ENCODE peak calls at places on chromosomes 1 and 21, in five cellular contexts. One of them, this sample, is unnamed.

GRCh38 chr1:201941420-201942128 is 4.8 kb downstream of the LMOD1 start:
- DNase-seq in CD8-positive, alpha-beta T cell: no peak
- DNase-seq in suprapubic skin: no peak
- DNase-seq in heart right ventricle: no peak
- DNase-seq in endodermal cell: peak; percentile 94
- DNase-seq in this sample: no peak

GRCh38 chr21:15659768-15660423 is 69.9 kb upstream of the USP25 start:
- DNase-seq in endodermal cell: no peak
- DNase-seq in CD8-positive, alpha-beta T cell: no peak
- DNase-seq in heart right ventricle: no peak
- DNase-seq in suprapubic skin: no peak
- DNase-seq in this sample: peak; percentile 14

GRCh38 chr1:74689800-74690696 is 16.5 kb upstream of the ERICH3 start:
- DNase-seq in suprapubic skin: no peak
- DNase-seq in heart right ventricle: peak; percentile 48
- DNase-seq in endodermal cell: peak; percentile 80
- DNase-seq in CD8-positive, alpha-beta T cell: peak; percentile 10
- DNase-seq in this sample: peak; percentile 67

GRCh38 chr1:78586572-78586971 is 33.7 kb upstream of the IFI44L start:
- DNase-seq in suprapubic skin: no peak
- DNase-seq in CD8-positive, alpha-beta T cell: no peak
- DNase-seq in endodermal cell: no peak
- DNase-seq in heart right ventricle: no peak
- DNase-seq in this sample: peak; percentile 60

GRCh38 chr1:102191723-102192122 is 195.0 kb upstream of the OLFM3 start:
- DNase-seq in endodermal cell: peak; percentile 71
- DNase-seq in heart right ventricle: peak; percentile 13
- DNase-seq in suprapubic skin: no peak
- DNase-seq in CD8-positive, alpha-beta T cell: no peak
- DNase-seq in this sample: peak; percentile 10

GRCh38 chr1:64077281-64077940 is 126.0 kb upstream of the UBE2U start:
- DNase-seq in CD8-positive, alpha-beta T cell: no peak
- DNase-seq in suprapubic skin: no peak
- DNase-seq in endodermal cell: no peak
- DNase-seq in heart right ventricle: no peak
- DNase-seq in this sample: no peak

GRCh38 chr1:4006676-4007374 is 106.8 kb upstream of the C1orf174 start:
- DNase-seq in endodermal cell: no peak
- DNase-seq in suprapubic skin: peak; percentile 48
- DNase-seq in heart right ventricle: no peak
- DNase-seq in CD8-positive, alpha-beta T cell: no peak
- DNase-seq in this sample: no peak

GRCh38 chr1:111359376-111359775 is 68.2 kb downstream of the OVGP1 start:
- DNase-seq in endodermal cell: no peak
- DNase-seq in CD8-positive, alpha-beta T cell: no peak
- DNase-seq in suprapubic skin: no peak
- DNase-seq in heart right ventricle: no peak
- DNase-seq in this sample: no peak

GRCh38 chr21:27306821-27307746 is 340.2 kb upstream of the ADAMTS5 start:
- DNase-seq in heart right ventricle: no peak
- DNase-seq in suprapubic skin: no peak
- DNase-seq in endodermal cell: no peak
- DNase-seq in CD8-positive, alpha-beta T cell: no peak
- DNase-seq in this sample: no peak

GRCh38 chr1:89352421-89352820 is 11.4 kb upstream of the GBP6 start:
- DNase-seq in suprapubic skin: no peak
- DNase-seq in endodermal cell: no peak
- DNase-seq in heart right ventricle: no peak
- DNase-seq in CD8-positive, alpha-beta T cell: no peak
- DNase-seq in this sample: no peak

GRCh38 chr1:63828322-63829044 is 54.7 kb downstream of the ROR1 start:
- DNase-seq in CD8-positive, alpha-beta T cell: no peak
- DNase-seq in heart right ventricle: no peak
- DNase-seq in endodermal cell: no peak
- DNase-seq in suprapubic skin: no peak
- DNase-seq in this sample: no peak

GRCh38 chr1:95287825-95288224 is 53.8 kb downstream of the RWDD3 start:
- DNase-seq in endodermal cell: no peak
- DNase-seq in heart right ventricle: no peak
- DNase-seq in suprapubic skin: no peak
- DNase-seq in CD8-positive, alpha-beta T cell: no peak
- DNase-seq in this sample: no peak

GRCh38 chr1:6447016-6447817 is 18.8 kb downstream of the TNFRSF25 start:
- DNase-seq in heart right ventricle: no peak
- DNase-seq in endodermal cell: peak; percentile 90
- DNase-seq in CD8-positive, alpha-beta T cell: no peak
- DNase-seq in suprapubic skin: no peak
- DNase-seq in this sample: no peak

GRCh38 chr1:68384872-68385390 is 64.8 kb downstream of the RPE65 start:
- DNase-seq in heart right ventricle: peak; percentile 32
- DNase-seq in CD8-positive, alpha-beta T cell: no peak
- DNase-seq in suprapubic skin: no peak
- DNase-seq in endodermal cell: no peak
- DNase-seq in this sample: peak; percentile 92

DNA sequence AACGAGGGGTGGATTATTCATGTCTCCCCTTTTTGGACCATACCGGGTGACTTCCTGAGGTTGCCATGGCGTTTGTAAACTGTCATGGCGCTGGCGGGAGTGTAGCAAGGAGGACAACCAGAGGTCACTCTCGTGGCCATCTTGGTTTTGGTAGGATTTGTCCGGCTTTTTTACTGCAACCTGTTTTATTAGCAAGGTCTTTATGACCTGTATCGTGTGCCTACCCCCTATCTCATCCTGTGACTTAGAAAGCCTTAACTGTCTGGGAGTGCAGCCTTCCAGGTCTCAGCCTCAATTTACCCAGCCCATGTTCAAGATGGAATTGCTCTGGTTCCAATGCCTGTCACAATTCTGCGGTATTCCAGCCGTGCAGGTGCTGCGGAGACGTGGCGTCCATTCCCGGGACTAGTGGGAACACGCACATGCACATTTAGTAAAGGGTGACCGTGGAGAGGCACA is 40.2 kb upstream of the ZNF496 start:
- DNase-seq in suprapubic skin: no peak
- DNase-seq in CD8-positive, alpha-beta T cell: no peak
- DNase-seq in endodermal cell: no peak
- DNase-seq in heart right ventricle: no peak
- DNase-seq in this sample: no peak
- TF ChIP-seq CTCF in suprapubic skin: no peak
- TF ChIP-seq CTCF in CD8-positive, alpha-beta T cell: no peak
- TF ChIP-seq CTCF in endodermal cell: no peak
- TF ChIP-seq CTCF in heart right ventricle: no peak
- TF ChIP-seq CTCF in this sample: no peak

GRCh38 chr1:47424336-47424982 is 8.4 kb downstream of the FOXE3 start:
- DNase-seq in CD8-positive, alpha-beta T cell: no peak
- DNase-seq in endodermal cell: peak; percentile 93
- DNase-seq in heart right ventricle: no peak
- DNase-seq in suprapubic skin: no peak
- DNase-seq in this sample: peak; percentile 61
- H3K4me3 ChIP-seq in CD8-positive, alpha-beta T cell: no peak overlapping the region
- H3K4me3 ChIP-seq in endodermal cell: no peak overlapping the region
- H3K4me3 ChIP-seq in heart right ventricle: no peak overlapping the region
- H3K4me3 ChIP-seq in suprapubic skin: no peak overlapping the region
- H3K4me3 ChIP-seq in this sample: no peak overlapping the region

DNA sequence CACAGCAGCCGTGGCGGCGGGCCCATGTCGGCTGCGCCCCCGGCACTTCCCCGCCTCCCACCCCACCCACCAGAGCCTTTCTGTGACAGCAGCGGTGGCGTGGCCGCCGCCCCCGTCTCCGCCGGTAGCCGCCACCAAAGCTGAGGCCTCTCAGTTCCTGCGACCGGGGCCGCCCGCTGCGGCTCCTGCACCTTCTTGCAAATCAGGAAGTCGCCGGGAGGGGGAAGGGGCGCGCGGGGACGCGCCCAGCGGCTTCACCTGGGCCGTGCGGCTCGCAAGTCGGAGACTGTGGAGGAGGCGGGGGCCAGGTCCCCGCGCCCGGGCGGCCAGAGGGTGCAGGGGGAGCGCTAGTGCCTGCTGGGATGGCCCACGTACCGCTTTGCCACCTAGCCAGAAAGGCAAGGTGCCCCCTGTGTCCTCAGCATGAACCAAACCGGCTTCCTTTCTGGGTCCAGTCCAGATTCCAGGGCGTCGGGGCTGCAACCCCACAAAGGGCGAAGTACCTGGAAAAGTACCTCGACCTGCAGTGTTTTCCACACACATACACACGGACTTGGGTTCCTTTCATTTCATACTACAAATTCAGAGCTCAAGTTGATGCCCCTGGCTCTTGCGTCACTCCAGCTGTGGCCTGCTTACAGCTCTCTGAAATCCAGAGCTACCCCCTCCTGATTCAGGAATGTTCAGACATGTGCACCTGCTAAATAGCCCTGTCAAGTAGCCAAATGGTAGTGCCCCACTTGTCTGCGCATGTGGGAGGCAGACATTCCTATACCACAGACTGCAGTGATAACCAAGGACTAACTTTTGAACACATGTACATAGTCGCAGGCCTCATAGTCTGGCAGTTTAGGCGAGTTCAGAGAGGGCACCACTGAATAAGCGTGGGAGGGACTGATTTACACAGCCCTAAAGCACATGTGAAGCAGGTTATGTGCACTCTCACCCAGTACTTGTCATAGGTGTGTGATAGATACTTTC is at the start of gene DENND1B:
- DNase-seq in endodermal cell: peak; percentile 95
- DNase-seq in CD8-positive, alpha-beta T cell: peak; percentile 66
- DNase-seq in heart right ventricle: peak; percentile 60
- DNase-seq in suprapubic skin: peak; percentile 92
- DNase-seq in this sample: peak; percentile 45
- TF ChIP-seq CTCF in endodermal cell: peak; percentile 61
- TF ChIP-seq CTCF in CD8-positive, alpha-beta T cell: no peak
- TF ChIP-seq CTCF in heart right ventricle: no peak
- TF ChIP-seq CTCF in suprapubic skin: peak; percentile 11
- TF ChIP-seq CTCF in this sample: no peak

GRCh38 chr1:1162597-1163537 is 10.8 kb upstream of the TTLL10 start:
- DNase-seq in endodermal cell: peak; percentile 90
- DNase-seq in CD8-positive, alpha-beta T cell: no peak
- DNase-seq in heart right ventricle: no peak
- DNase-seq in suprapubic skin: no peak
- DNase-seq in this sample: no peak

GRCh38 chr1:1164701-1165451 is 8.8 kb upstream of the TTLL10 start:
- DNase-seq in suprapubic skin: no peak
- DNase-seq in endodermal cell: peak; percentile 87
- DNase-seq in heart right ventricle: no peak
- DNase-seq in CD8-positive, alpha-beta T cell: no peak
- DNase-seq in this sample: no peak

GRCh38 chr1:1165485-1165884 is 8.2 kb upstream of the TTLL10 start:
- DNase-seq in heart right ventricle: no peak
- DNase-seq in suprapubic skin: no peak
- DNase-seq in endodermal cell: no peak
- DNase-seq in CD8-positive, alpha-beta T cell: no peak
- DNase-seq in this sample: no peak

GRCh38 chr1:1164361-1164700 is 9.3 kb upstream of the TTLL10 start:
- DNase-seq in suprapubic skin: no peak
- DNase-seq in CD8-positive, alpha-beta T cell: no peak
- DNase-seq in heart right ventricle: no peak
- DNase-seq in endodermal cell: no peak
- DNase-seq in this sample: no peak

DNA sequence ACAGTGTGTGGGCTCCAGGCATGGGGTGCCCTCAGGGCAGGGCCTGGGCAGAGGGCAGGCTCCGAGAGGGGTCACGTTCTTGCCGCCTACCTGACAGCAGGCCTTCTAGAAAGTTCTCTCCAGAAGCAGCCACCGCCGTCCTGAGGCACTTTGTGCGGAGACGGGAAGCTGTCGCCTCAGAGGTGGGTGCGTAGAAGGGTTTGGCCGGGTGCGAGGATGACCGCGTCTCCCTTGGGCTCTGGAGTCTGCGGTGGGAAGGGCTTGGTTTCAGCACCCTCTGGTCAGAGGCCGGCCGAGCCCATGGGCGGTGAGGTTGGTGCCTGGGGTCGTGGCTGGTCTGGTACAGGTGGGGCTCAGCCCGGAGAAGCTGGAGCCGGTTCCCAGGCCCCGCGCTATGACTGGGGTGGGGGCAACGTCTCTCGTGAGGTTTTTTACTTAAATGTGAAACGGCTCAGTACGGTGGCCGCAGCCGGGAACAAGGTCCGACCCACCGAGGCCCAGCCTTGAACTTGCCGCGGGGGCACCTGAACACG is 10.1 kb upstream of the TTLL10 start:
- DNase-seq in suprapubic skin: no peak
- DNase-seq in CD8-positive, alpha-beta T cell: no peak
- DNase-seq in heart right ventricle: no peak
- DNase-seq in endodermal cell: no peak
- DNase-seq in this sample: no peak
- H3K4me3 ChIP-seq in suprapubic skin: peak overlapping the region; percentile 55
- H3K4me3 ChIP-seq in CD8-positive, alpha-beta T cell: no peak overlapping the region
- H3K4me3 ChIP-seq in heart right ventricle: no peak overlapping the region
- H3K4me3 ChIP-seq in endodermal cell: no peak overlapping the region
- H3K4me3 ChIP-seq in this sample: no peak overlapping the region

GRCh38 chr1:204712718-204713430 is 27.3 kb upstream of the LRRN2 start:
- DNase-seq in CD8-positive, alpha-beta T cell: no peak
- DNase-seq in endodermal cell: no peak
- DNase-seq in suprapubic skin: no peak
- DNase-seq in heart right ventricle: no peak
- DNase-seq in this sample: no peak

GRCh38 chr1:204716687-204717086 is 31.1 kb upstream of the LRRN2 start:
- DNase-seq in endodermal cell: peak; percentile 26
- DNase-seq in suprapubic skin: no peak
- DNase-seq in heart right ventricle: no peak
- DNase-seq in CD8-positive, alpha-beta T cell: no peak
- DNase-seq in this sample: no peak

GRCh38 chr1:204713541-204713940 is 28.0 kb upstream of the LRRN2 start:
- DNase-seq in heart right ventricle: no peak
- DNase-seq in suprapubic skin: no peak
- DNase-seq in CD8-positive, alpha-beta T cell: no peak
- DNase-seq in endodermal cell: no peak
- DNase-seq in this sample: no peak

GRCh38 chr1:204714194-204714860 is 28.8 kb upstream of the LRRN2 start:
- DNase-seq in suprapubic skin: no peak
- DNase-seq in CD8-positive, alpha-beta T cell: no peak
- DNase-seq in heart right ventricle: no peak
- DNase-seq in endodermal cell: no peak
- DNase-seq in this sample: no peak

DNA sequence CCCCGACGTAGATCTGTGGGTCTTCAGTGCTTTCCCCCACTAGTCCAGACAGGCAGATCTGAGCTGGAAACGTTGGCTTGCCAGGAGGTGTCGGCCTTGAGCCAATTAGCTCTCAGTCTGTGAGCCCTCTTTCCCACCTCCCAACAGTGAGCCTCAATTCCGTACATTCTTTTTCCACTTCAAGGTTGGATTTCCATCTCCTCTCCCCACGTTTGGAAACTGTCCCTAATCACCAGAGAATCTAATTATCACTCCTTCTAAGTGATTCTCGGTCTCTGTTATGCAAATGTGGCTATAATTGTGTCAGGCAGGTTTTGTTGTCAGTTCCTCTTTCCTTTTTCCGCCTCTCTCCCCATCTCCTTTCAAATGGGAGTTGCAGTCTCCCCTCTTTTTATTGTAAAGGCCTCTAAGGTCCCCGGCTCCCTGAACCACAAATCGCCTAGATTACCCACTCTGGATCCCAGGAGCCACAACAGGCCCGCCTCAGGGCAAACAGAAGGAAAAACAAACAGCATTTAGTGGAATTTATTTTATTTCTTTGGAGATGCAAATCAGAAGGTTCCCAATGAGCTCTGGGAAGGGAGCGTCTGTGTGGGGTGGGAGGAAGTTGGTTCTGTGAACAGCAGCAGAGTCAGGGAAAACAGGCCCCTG is 29.4 kb upstream of the LRRN2 start:
- DNase-seq in endodermal cell: peak; percentile 92
- DNase-seq in CD8-positive, alpha-beta T cell: no peak
- DNase-seq in suprapubic skin: no peak
- DNase-seq in heart right ventricle: no peak
- DNase-seq in this sample: no peak
- TF ChIP-seq CTCF in endodermal cell: peak; percentile 63
- TF ChIP-seq CTCF in CD8-positive, alpha-beta T cell: no peak
- TF ChIP-seq CTCF in suprapubic skin: no peak
- TF ChIP-seq CTCF in heart right ventricle: no peak
- TF ChIP-seq CTCF in this sample: no peak

This sample was measured in fibroblast of mammary gland.